ENCODE peak calls at places on chromosomes 6 and 20, in seven cellular contexts. S is HFFc6; Z is nephron progenitor cell; A is activated gamma-delta T cell treated with anti-CD3 and anti-CD28 coated beads, Interleukin-2, amount 50 U/mL, for 16 hours; V is PC-9; F is stimulated activated CD4-positive, alpha-beta T cell treated with anti-CD3 and anti-CD28 coated beads, Interleukin-2, amount 100 ng/mL, for 24 hours; U is breast epithelium. D is an unnamed sample.

GRCh38 chr6:28758046-28758817 is 165.6 kb downstream of the TRIM27 start:
- DNase-seq in S (peak), Z (no peak), A (no peak), V (peak), F (peak), U (no peak), D (no peak)

GRCh38 chr6:74431873-74432272 is 735.9 kb downstream of the CD109 start:
- DNase-seq in S (peak), Z (no peak), A (no peak), V (no peak), F (no peak), U (no peak), D (no peak)

GRCh38 chr6:25360611-25361010 is 81.4 kb downstream of the CARMIL1 start:
- DNase-seq in S (peak), Z (no peak), A (no peak), V (no peak), F (no peak), U (no peak), D (peak)

GRCh38 chr6:33719326-33719987 is 8.0 kb upstream of the UQCC2 start:
- DNase-seq in S (no peak), Z (no peak), A (no peak), V (no peak), F (no peak), U (no peak), D (no peak)

GRCh38 chr20:5463007-5463686 is 146.4 kb upstream of the PROKR2 start:
- DNase-seq in S (no peak), Z (no peak), A (no peak), V (no peak), F (no peak), U (no peak), D (no peak)

GRCh38 chr20:57671662-57672061 is 38.2 kb downstream of the PMEPA1 start:
- DNase-seq in S (no peak), Z (no peak), A (no peak), V (peak), F (no peak), U (no peak), D (no peak)

GRCh38 chr6:150320450-150320849 is 48.4 kb upstream of the IYD start:
- DNase-seq in S (no peak), Z (no peak), A (no peak), V (no peak), F (no peak), U (no peak), D (peak)

GRCh38 chr6:33329058-33329457 is 11.5 kb upstream of the ZBTB22 start:
- DNase-seq in S (no peak), Z (no peak), A (no peak), V (no peak), F (no peak), U (no peak), D (no peak)

GRCh38 chr20:1741309-1742048 is 83.9 kb upstream of the SIRPG start:
- DNase-seq in S (no peak), Z (no peak), A (no peak), V (no peak), F (no peak), U (no peak), D (no peak)

GRCh38 chr6:80382796-80383195 is 276.3 kb downstream of the BCKDHB start:
- DNase-seq in S (no peak), Z (no peak), A (no peak), V (no peak), F (no peak), U (no peak), D (no peak)

D was measured in AG08395.